ENCODE peak calls at places on chromosomes 6 and 20, in ten cellular contexts. A is NCI-H774; Z is NCI-H187; Y is C1 segment of cervical spinal cord; Q is MM.1S; J is A172; I is hippocampal formation; V is nucleus accumbens; U is stimulated activated CD8-positive, alpha-beta memory T cell treated with anti-CD3 and anti-CD28 coated beads, Interleukin-12 subunit alpha, Interleukin-12 subunit beta, amount 100 ng/mL, for 1 hour; X is CD8-positive, alpha-beta memory T cell. L is an unnamed sample.
A peak's percentile ranks its signal among the peaks of the same experiment; 100 is the strongest.

GRCh38 chr6:153698001-153698400 is 341.0 kb upstream of the OPRM1 start:
- DNase-seq in V (no peak), X (no peak), U (no peak), Q (no peak), I (no peak), A (no peak), J (no peak), Z (no peak), Y (no peak), L (no peak)

GRCh38 chr20:58064411-58065010 is 163.9 kb downstream of the ANKRD60 start:
- DNase-seq in Y (no peak), U (no peak), V (no peak), I (no peak), A (no peak), X (no peak), J (no peak), Z (no peak), Q (no peak), L (no peak)

GRCh38 chr20:59182401-59183044 is 18.9 kb downstream of the ZNF831 start:
- DNase-seq in J (no peak), V (no peak), Z (no peak), X (no peak), Q (no peak), I (no peak), A (no peak), Y (no peak), U (no peak), L (no peak)

GRCh38 chr20:44780226-44780625 is 30.1 kb downstream of the RIMS4 start:
- DNase-seq in Z (no peak), X (no peak), Y (no peak), V (no peak), I (no peak), U (peak; percentile 9), J (peak; percentile 45), Q (peak; percentile 64), A (no peak), L (peak; percentile 21)

GRCh38 chr6:149445095-149445466 is 39.7 kb downstream of the ZC3H12D start:
- DNase-seq in Q (no peak), X (no peak), J (no peak), U (no peak), I (no peak), V (no peak), Y (no peak), A (no peak), Z (no peak), L (no peak)

GRCh38 chr20:53914861-53915458 is 155.4 kb downstream of the BCAS1 start:
- DNase-seq in J (no peak), X (no peak), Y (peak; percentile 44), A (no peak), I (no peak), Z (no peak), U (no peak), Q (no peak), V (peak; percentile 56), L (no peak)

GRCh38 chr20:47351643-47352331 is 4.7 kb downstream of the ZMYND8 start:
- DNase-seq in X (no peak), Y (peak; percentile 69), A (peak; percentile 30), J (peak; percentile 62), I (peak; percentile 65), Q (peak; percentile 57), U (no peak), V (peak; percentile 67), Z (peak; percentile 52), L (no peak)

GRCh38 chr6:74733830-74734591 is 471.8 kb downstream of the COL12A1 start:
- DNase-seq in V (no peak), X (no peak), Q (no peak), Z (no peak), Y (no peak), A (no peak), I (no peak), J (no peak), U (no peak), L (no peak)

GRCh38 chr6:43730634-43731033 is 39.4 kb upstream of the VEGFA start:
- DNase-seq in I (no peak), U (no peak), Z (no peak), Q (no peak), J (no peak), X (no peak), A (no peak), V (no peak), Y (no peak), L (no peak)

GRCh38 chr6:42720739-42721138 is 1.7 kb downstream of the PRPH2 start:
- DNase-seq in Y (no peak), J (peak; percentile 53), A (no peak), X (no peak), I (no peak), U (no peak), V (no peak), Q (no peak), Z (no peak), L (no peak)

L was measured in CMK.